ENCODE peak calls at places on chromosome 19, in five cellular contexts. S, C, W, J and P are unnamed samples.

GRCh38 chr19:990746-991145 is 6.6 kb downstream of the WDR18 start:
- DNase-seq in S (peak; percentile 79), J (no peak), W (no peak), C (no peak), P (no peak)

GRCh38 chr19:4429266-4430200 is 27.1 kb downstream of the CHAF1A start:
- DNase-seq in S (no peak), J (no peak), C (no peak), W (no peak), P (no peak)

GRCh38 chr19:4415352-4415751 is 12.9 kb downstream of the CHAF1A start:
- DNase-seq in J (no peak), W (no peak), C (no peak), S (no peak), P (no peak)

GRCh38 chr19:1102407-1103106 is 1.2 kb upstream of the GPX4 start:
- DNase-seq in S (peak; percentile 40), J (peak; percentile 100), W (no peak), C (peak; percentile 99), P (peak; percentile 43)

GRCh38 chr19:21482863-21483276 is 22.5 kb upstream of the ZNF429 start:
- DNase-seq in W (no peak), J (peak; percentile 15), S (peak; percentile 83), C (no peak), P (peak; percentile 44)

GRCh38 chr19:13099073-13099999 is 3.3 kb downstream of the LYL1 start:
- DNase-seq in C (no peak), J (no peak), W (no peak), S (peak; percentile 67), P (peak; percentile 70)

GRCh38 chr19:31145909-31146453 is 203.3 kb downstream of the TSHZ3 start:
- DNase-seq in J (no peak), W (no peak), C (no peak), S (no peak), P (no peak)

GRCh38 chr19:19410553-19411550 is 5.4 kb downstream of the GATAD2A start:
- DNase-seq in C (no peak), J (no peak), W (no peak), S (no peak), P (no peak)

GRCh38 chr19:49071860-49072547 is 495 bp downstream of the KCNA7 start:
- DNase-seq in C (no peak), W (no peak), J (no peak), S (peak; percentile 76), P (no peak)

GRCh38 chr19:36850646-36851442 is at the start of gene ZNF345:
- DNase-seq in C (peak; percentile 71), J (peak; percentile 91), S (peak; percentile 92), W (peak; percentile 77), P (peak; percentile 87)

GRCh38 chr19:3699071-3699740 is 1.1 kb downstream of the PIP5K1C start:
- DNase-seq in W (no peak), S (peak; percentile 83), J (peak; percentile 37), C (no peak), P (peak; percentile 39)

GRCh38 chr19:5170329-5170745 is 170.3 kb downstream of the PTPRS start:
- DNase-seq in J (no peak), C (no peak), W (peak; percentile 36), S (no peak), P (peak; percentile 20)

GRCh38 chr19:19067276-19068072 is 3.7 kb downstream of the SLC25A42 start:
- DNase-seq in C (no peak), J (no peak), S (no peak), W (no peak), P (no peak)

GRCh38 chr19:17654993-17655392 is 33.2 kb downstream of the UNC13A start:
- DNase-seq in C (no peak), J (peak; percentile 61), W (no peak), S (peak; percentile 35), P (peak; percentile 52)

GRCh38 chr19:54247106-54247930 is 4.7 kb upstream of the LILRA6 start:
- DNase-seq in S (no peak), W (no peak), J (no peak), C (no peak), P (no peak)

GRCh38 chr19:30498707-30499106 is 126.5 kb downstream of the ZNF536 start:
- DNase-seq in J (no peak), S (no peak), W (no peak), C (no peak), P (no peak)

GRCh38 chr19:1725100-1726064 is 27.9 kb upstream of the ONECUT3 start:
- DNase-seq in C (no peak), S (no peak), J (peak; percentile 42), W (peak; percentile 86), P (no peak)

GRCh38 chr19:20776083-20777076 is at the start of gene ZNF66:
- DNase-seq in S (peak; percentile 99), C (peak; percentile 86), J (peak; percentile 94), W (peak; percentile 95), P (peak; percentile 99)

GRCh38 chr19:18611327-18612050 is 1.2 kb upstream of the TMEM59L start:
- DNase-seq in J (no peak), W (no peak), S (no peak), C (no peak), P (no peak)

GRCh38 chr19:1839658-1840540 is 8.4 kb downstream of the REXO1 start:
- DNase-seq in J (no peak), W (no peak), S (no peak), C (no peak), P (no peak)

GRCh38 chr19:56156768-56157167 is 15.7 kb downstream of the ZNF444 start:
- DNase-seq in W (no peak), J (no peak), S (peak; percentile 79), C (no peak), P (no peak)

GRCh38 chr19:56153507-56153906 is 12.4 kb downstream of the ZNF444 start:
- DNase-seq in C (no peak), J (no peak), W (no peak), S (no peak), P (no peak)

GRCh38 chr19:56152644-56153043 is 11.6 kb downstream of the ZNF444 start:
- DNase-seq in C (no peak), S (no peak), J (no peak), W (no peak), P (no peak)

GRCh38 chr19:56158170-56158757 is 17.2 kb downstream of the ZNF444 start:
- DNase-seq in S (no peak), W (no peak), J (no peak), C (no peak), P (no peak)

DNA sequence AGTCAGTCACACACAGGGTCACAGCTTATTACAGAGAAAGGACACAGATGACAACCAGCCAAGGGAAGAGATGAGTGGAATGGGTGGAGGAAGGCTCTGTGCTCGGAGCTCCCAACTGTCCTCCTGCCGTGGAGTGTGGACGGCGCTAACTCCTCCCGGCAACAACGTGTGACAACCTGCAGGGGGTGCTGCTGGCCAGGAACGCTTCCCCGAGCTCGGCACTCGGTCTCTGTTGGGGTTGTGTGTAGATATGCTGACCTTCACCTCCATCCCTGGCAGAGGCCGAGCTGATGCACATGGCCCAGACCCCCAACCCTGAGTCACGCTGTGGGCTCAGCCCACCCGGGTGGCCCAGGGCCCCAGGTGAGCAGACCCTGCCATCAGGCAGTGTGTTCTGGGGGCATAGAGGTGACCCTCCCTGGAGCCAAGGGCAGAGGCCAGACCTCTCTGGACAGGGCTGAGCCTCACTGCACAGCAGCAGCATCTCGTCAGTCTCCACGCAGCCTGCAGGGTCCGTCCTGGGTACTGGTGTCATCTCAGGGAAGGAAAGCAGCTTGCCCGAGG is 14.1 kb downstream of the ZNF444 start:
- DNase-seq in W (no peak), J (no peak), S (peak; percentile 76), C (no peak), P (no peak)
- TF ChIP-seq CTCF in W (peak; percentile 45), J (peak; percentile 36), S (no peak), C (peak; percentile 39), P (peak; percentile 59)

GRCh38 chr19:58307736-58308135 is 2.6 kb downstream of the ERVK3-1 start:
- DNase-seq in S (no peak), W (no peak), J (no peak), C (no peak), P (no peak)

GRCh38 chr19:58304748-58305064 is 471 bp upstream of the ERVK3-1 start:
- DNase-seq in W (no peak), J (no peak), C (no peak), S (no peak), P (no peak)

GRCh38 chr19:58305932-58306323 is 751 bp downstream of the ERVK3-1 start:
- DNase-seq in W (no peak), S (no peak), C (no peak), J (no peak), P (no peak)

GRCh38 chr19:58304255-58304654 is 922 bp upstream of the ERVK3-1 start:
- DNase-seq in J (no peak), C (no peak), W (no peak), S (no peak), P (no peak)

DNA sequence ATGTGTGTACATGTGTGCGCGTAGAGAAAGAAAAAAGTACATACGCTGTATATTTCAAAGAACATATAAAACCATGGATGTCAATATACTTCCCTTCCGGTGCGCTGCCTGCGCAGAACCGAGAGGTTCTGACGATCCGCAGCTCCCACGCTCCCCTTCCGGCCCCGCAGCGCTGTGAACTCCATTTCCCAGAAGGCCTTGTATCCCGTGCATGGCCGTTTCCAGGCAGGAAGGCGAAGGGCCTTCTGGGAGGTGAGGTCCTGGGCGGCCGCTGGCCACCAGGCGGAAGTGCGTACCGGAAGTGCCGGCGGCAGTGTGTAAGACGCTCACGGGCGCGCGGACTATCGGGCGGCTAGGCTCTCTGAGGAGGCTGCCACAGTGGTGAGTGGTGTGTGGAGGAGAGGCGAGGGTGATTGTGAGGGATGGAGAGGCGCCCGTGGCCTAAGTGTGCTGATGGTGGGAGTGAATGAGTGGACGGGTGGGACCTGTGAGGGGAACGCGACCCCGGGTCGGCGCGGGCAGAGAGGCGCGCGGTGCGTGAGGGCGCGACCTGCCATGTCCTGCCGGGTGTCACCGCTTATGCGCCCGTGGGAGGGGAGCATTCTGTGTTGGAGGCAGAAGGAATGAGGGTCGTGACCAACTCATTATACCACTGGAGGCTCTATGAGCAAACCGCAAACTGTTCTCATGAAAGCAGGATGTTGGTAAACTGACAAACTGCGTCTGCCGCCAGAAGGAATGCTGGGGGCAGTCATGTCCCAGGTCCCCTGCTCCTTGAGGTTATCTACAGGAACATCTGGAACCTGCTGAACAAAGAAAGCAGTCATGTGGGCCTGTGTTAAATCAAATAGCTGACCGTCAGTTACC is at the start of gene ERVK3-1:
- DNase-seq in C (peak; percentile 88), S (peak; percentile 98), W (peak; percentile 78), J (peak; percentile 97), P (peak; percentile 98)
- TF ChIP-seq CTCF in C (no peak), S (no peak), W (no peak), J (no peak), P (no peak)

GRCh38 chr19:10968527-10969081 is 7.8 kb downstream of the SMARCA4 start:
- DNase-seq in C (no peak), S (no peak), W (no peak), J (no peak), P (peak; percentile 98)
- TF ChIP-seq CTCF in C (no peak), S (no peak), W (no peak), J (no peak), P (no peak)

DNA sequence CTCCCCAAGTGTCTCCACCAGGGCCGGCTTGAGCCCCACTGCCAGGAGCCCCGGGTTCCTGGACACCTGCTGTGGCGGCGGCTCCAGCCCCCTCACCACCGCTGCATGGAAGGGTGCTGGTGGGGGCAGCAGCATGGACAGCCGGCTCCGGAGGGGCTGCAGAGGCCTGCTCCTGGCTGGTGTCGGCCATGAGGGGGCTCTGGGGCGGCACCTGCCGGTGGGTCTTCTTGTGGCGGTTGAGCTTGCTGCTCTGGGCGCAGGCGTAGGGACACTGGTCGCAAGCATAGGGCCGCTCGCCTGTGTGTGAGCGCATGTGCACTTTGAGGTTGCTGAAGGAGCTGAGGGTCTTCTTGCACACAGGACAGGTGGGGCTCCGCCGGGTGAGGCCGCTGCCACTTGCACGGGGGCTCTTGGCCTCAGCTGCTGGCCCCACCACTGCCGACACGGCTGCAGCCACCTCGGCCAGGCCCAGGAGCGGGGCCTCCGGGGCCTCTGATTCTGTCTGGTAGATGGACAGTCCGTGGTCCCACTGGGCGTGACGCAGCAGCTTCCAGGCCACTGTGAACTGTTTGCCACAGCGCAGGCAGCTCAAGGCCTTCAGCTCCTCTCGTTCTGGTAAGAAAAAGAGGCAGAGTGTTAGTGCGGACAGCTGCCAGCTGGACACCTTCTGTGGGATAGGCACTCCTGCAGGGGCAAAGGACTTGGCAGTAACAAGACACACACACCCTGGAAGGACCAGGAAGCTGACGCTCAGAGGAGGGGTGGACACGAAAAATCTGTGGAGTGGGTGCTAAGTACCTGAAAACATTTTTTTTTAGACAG is 4.1 kb downstream of the ZNF296 start:
- DNase-seq in J (no peak), C (no peak), W (no peak), S (no peak), P (peak; percentile 74)
- TF ChIP-seq CTCF in J (no peak), C (no peak), W (no peak), S (no peak), P (peak; percentile 75)